ENCODE peak calls at places on chromosomes 4 and X, in six cellular contexts. One of them, this sample, is unnamed. For H3K4me1, the result is how much of the 10 kb centered on the place peaks cover.

GRCh38 chrX:2692221-2693122 is 1.4 kb downstream of the CD99 start:
- DNase-seq in HepG2: no peak
- DNase-seq in thoracic aorta: peak
- DNase-seq in MM.1S: no peak
- DNase-seq in SK-N-SH: peak
- DNase-seq in K562: peak
- DNase-seq in this sample: peak

GRCh38 chr4:117156806-117157205 is 71.4 kb upstream of the TRAM1L1 start:
- DNase-seq in K562: peak
- DNase-seq in HepG2: no peak
- DNase-seq in thoracic aorta: no peak
- DNase-seq in SK-N-SH: no peak
- DNase-seq in MM.1S: peak
- DNase-seq in this sample: peak

GRCh38 chr4:174134361-174134760 is 149.1 kb downstream of the FBXO8 start:
- DNase-seq in HepG2: no peak
- DNase-seq in K562: no peak
- DNase-seq in SK-N-SH: no peak
- DNase-seq in MM.1S: no peak
- DNase-seq in thoracic aorta: no peak
- DNase-seq in this sample: no peak

GRCh38 chrX:106932960-106933537 is 12.8 kb downstream of the CLDN2 start:
- DNase-seq in thoracic aorta: no peak
- DNase-seq in MM.1S: no peak
- DNase-seq in HepG2: no peak
- DNase-seq in K562: no peak
- DNase-seq in SK-N-SH: no peak
- DNase-seq in this sample: no peak

GRCh38 chr4:41957634-41958033 is 22.4 kb downstream of the TMEM33 start:
- DNase-seq in K562: peak
- DNase-seq in SK-N-SH: peak
- DNase-seq in thoracic aorta: no peak
- DNase-seq in HepG2: peak
- DNase-seq in MM.1S: peak
- DNase-seq in this sample: peak

GRCh38 chr4:102843273-102843672 is 15.9 kb upstream of the UBE2D3 start:
- DNase-seq in thoracic aorta: no peak
- DNase-seq in MM.1S: no peak
- DNase-seq in HepG2: no peak
- DNase-seq in SK-N-SH: no peak
- DNase-seq in K562: no peak
- DNase-seq in this sample: no peak

GRCh38 chrX:45379186-45379585 is 178.5 kb upstream of the DIPK2B start:
- DNase-seq in MM.1S: no peak
- DNase-seq in K562: no peak
- DNase-seq in HepG2: no peak
- DNase-seq in SK-N-SH: no peak
- DNase-seq in thoracic aorta: no peak
- DNase-seq in this sample: no peak

GRCh38 chrX:147550217-147550616 is 361.5 kb upstream of the FMR1 start:
- DNase-seq in K562: peak
- DNase-seq in HepG2: peak
- DNase-seq in thoracic aorta: no peak
- DNase-seq in MM.1S: peak
- DNase-seq in SK-N-SH: peak
- DNase-seq in this sample: peak

GRCh38 chrX:118975831-118976598 is 1.6 kb downstream of the LONRF3 start:
- DNase-seq in SK-N-SH: peak
- DNase-seq in K562: peak
- DNase-seq in MM.1S: no peak
- DNase-seq in thoracic aorta: peak
- DNase-seq in HepG2: peak
- DNase-seq in this sample: peak

GRCh38 chr4:83631066-83631465 is 95.2 kb downstream of the GPAT3 start:
- DNase-seq in thoracic aorta: no peak
- DNase-seq in MM.1S: no peak
- DNase-seq in K562: no peak
- DNase-seq in HepG2: no peak
- DNase-seq in SK-N-SH: no peak
- DNase-seq in this sample: no peak

GRCh38 chr4:75327804-75328512 is 186.2 kb downstream of the RCHY1 start:
- DNase-seq in K562: no peak
- DNase-seq in SK-N-SH: no peak
- DNase-seq in thoracic aorta: peak
- DNase-seq in HepG2: no peak
- DNase-seq in MM.1S: no peak
- DNase-seq in this sample: no peak

GRCh38 chr4:109302366-109303140 is at the start of gene COL25A1:
- DNase-seq in SK-N-SH: peak
- DNase-seq in HepG2: no peak
- DNase-seq in MM.1S: peak
- DNase-seq in thoracic aorta: no peak
- DNase-seq in K562: no peak
- DNase-seq in this sample: peak

GRCh38 chr4:41963105-41963504 is 18.5 kb upstream of the DCAF4L1 start:
- DNase-seq in SK-N-SH: peak
- DNase-seq in K562: peak
- DNase-seq in MM.1S: peak
- DNase-seq in HepG2: peak
- DNase-seq in thoracic aorta: no peak
- DNase-seq in this sample: peak

GRCh38 chrX:103453655-103454054 is 65.6 kb downstream of the RAB40A start:
- DNase-seq in thoracic aorta: no peak
- DNase-seq in SK-N-SH: no peak
- DNase-seq in HepG2: no peak
- DNase-seq in K562: no peak
- DNase-seq in MM.1S: no peak
- DNase-seq in this sample: peak

GRCh38 chr4:147958057-147958456 is 226.2 kb downstream of the ARHGAP10 start:
- DNase-seq in HepG2: no peak
- DNase-seq in SK-N-SH: no peak
- DNase-seq in thoracic aorta: no peak
- DNase-seq in K562: no peak
- DNase-seq in MM.1S: no peak
- DNase-seq in this sample: no peak

GRCh38 chrX:103254171-103254824 is 657 bp downstream of the TCEAL8 start:
- DNase-seq in K562: peak
- DNase-seq in HepG2: peak
- DNase-seq in MM.1S: peak
- DNase-seq in thoracic aorta: no peak
- DNase-seq in SK-N-SH: peak
- DNase-seq in this sample: peak

GRCh38 chr4:663438-664428 is 10.3 kb downstream of the ATP5ME start:
- DNase-seq in SK-N-SH: peak
- DNase-seq in MM.1S: no peak
- DNase-seq in thoracic aorta: no peak
- DNase-seq in HepG2: no peak
- DNase-seq in K562: no peak
- DNase-seq in this sample: peak

GRCh38 chr4:148052448-148052847 is 320.6 kb downstream of the ARHGAP10 start:
- DNase-seq in HepG2: no peak
- DNase-seq in thoracic aorta: no peak
- DNase-seq in MM.1S: no peak
- DNase-seq in SK-N-SH: no peak
- DNase-seq in K562: no peak
- DNase-seq in this sample: peak

GRCh38 chr4:53859305-53859704 is 205.1 kb downstream of the CHIC2 start:
- DNase-seq in HepG2: no peak
- DNase-seq in thoracic aorta: no peak
- DNase-seq in K562: no peak
- DNase-seq in SK-N-SH: no peak
- DNase-seq in MM.1S: no peak
- DNase-seq in this sample: no peak

DNA sequence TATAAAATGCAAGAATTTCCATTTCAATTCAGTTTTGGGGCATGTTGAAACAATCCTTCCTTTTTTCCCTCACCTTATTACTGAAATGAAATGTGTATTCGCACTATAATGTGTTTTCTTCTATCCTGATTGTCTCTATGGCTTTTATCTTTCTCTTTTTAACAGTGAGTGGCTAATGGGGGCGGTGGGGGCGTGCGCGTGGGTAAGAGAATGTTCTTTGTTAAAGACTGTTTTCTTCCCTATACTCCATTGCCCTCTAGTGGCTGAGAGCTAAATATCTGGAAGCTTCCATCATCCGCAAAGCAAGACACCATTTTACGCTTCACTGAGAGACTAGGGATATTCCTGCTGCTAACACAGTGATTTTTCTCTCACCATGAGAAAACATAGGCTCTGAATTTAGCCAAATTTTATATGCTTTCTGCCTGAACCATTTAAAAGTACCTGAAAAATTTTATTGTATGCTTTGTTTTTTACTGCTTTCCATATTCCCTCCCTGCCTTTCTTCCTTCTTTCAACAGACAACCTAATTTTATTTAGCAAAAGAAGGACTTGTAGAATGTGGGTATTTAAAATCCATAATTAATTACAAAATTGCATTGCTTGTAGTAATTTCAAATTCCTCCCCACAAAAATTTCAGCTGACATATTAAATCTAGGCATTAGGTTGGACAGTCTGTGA is 194.0 kb downstream of the GASK1B start:
- DNase-seq in thoracic aorta: no peak
- DNase-seq in SK-N-SH: peak
- DNase-seq in MM.1S: peak
- DNase-seq in K562: peak
- DNase-seq in HepG2: peak
- DNase-seq in this sample: peak
- H3K4me3 ChIP-seq in thoracic aorta: peak
- H3K4me3 ChIP-seq in SK-N-SH: peak
- H3K4me3 ChIP-seq in MM.1S: no peak
- H3K4me3 ChIP-seq in K562: no peak
- H3K4me3 ChIP-seq in HepG2: no peak
- H3K4me3 ChIP-seq in this sample: no peak

DNA sequence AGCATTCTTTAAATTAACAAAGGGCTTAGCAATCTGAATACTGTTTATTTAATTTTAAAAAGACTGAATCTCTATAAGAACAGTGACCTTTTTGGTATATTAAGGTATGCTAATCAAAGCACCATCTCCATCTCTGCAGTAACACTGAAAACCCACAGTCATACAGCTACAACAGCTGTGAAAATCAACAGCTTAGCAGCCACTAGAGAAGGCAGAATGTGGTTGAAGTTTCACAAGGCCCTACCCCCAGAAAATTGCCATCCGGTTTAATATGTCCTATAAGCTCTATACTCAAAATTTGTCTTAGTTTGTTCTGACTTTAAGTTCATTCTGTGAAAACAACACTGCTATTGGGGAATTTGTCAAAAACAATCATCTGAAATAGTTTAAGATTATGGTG is 128.7 kb downstream of the OPHN1 start:
- DNase-seq in HepG2: no peak
- DNase-seq in SK-N-SH: no peak
- DNase-seq in K562: no peak
- DNase-seq in MM.1S: peak
- DNase-seq in thoracic aorta: no peak
- DNase-seq in this sample: no peak
- H3K4me1 ChIP-seq in HepG2: under half
- H3K4me1 ChIP-seq in SK-N-SH: under half
- H3K4me1 ChIP-seq in K562: under half
- H3K4me1 ChIP-seq in MM.1S: under half
- H3K4me1 ChIP-seq in thoracic aorta: under half
- H3K4me1 ChIP-seq in this sample: under half

GRCh38 chr4:87032884-87033533 is 98.2 kb downstream of the AFF1 start:
- DNase-seq in MM.1S: no peak
- DNase-seq in SK-N-SH: no peak
- DNase-seq in K562: no peak
- DNase-seq in thoracic aorta: no peak
- DNase-seq in HepG2: peak
- DNase-seq in this sample: no peak

GRCh38 chr4:87030124-87030523 is 95.3 kb downstream of the AFF1 start:
- DNase-seq in K562: no peak
- DNase-seq in thoracic aorta: no peak
- DNase-seq in SK-N-SH: no peak
- DNase-seq in MM.1S: no peak
- DNase-seq in HepG2: no peak
- DNase-seq in this sample: no peak

GRCh38 chr4:87033902-87034301 is 99.1 kb downstream of the AFF1 start:
- DNase-seq in SK-N-SH: no peak
- DNase-seq in thoracic aorta: no peak
- DNase-seq in K562: no peak
- DNase-seq in HepG2: no peak
- DNase-seq in MM.1S: no peak
- DNase-seq in this sample: no peak

GRCh38 chr4:87030606-87031441 is 96.0 kb downstream of the AFF1 start:
- DNase-seq in K562: peak
- DNase-seq in MM.1S: no peak
- DNase-seq in SK-N-SH: peak
- DNase-seq in thoracic aorta: no peak
- DNase-seq in HepG2: no peak
- DNase-seq in this sample: peak

GRCh38 chr4:87031946-87032345 is 97.1 kb downstream of the AFF1 start:
- DNase-seq in thoracic aorta: no peak
- DNase-seq in SK-N-SH: no peak
- DNase-seq in MM.1S: no peak
- DNase-seq in K562: no peak
- DNase-seq in HepG2: no peak
- DNase-seq in this sample: no peak
- H3K4me3 ChIP-seq in thoracic aorta: peak
- H3K4me3 ChIP-seq in SK-N-SH: peak
- H3K4me3 ChIP-seq in MM.1S: no peak
- H3K4me3 ChIP-seq in K562: no peak
- H3K4me3 ChIP-seq in HepG2: no peak
- H3K4me3 ChIP-seq in this sample: no peak

GRCh38 chr4:7503597-7503996 is 68.9 kb upstream of the PSAPL1 start:
- DNase-seq in K562: no peak
- DNase-seq in MM.1S: no peak
- DNase-seq in HepG2: no peak
- DNase-seq in thoracic aorta: no peak
- DNase-seq in SK-N-SH: no peak
- DNase-seq in this sample: no peak

GRCh38 chr4:7507381-7507780 is 72.7 kb upstream of the PSAPL1 start:
- DNase-seq in HepG2: no peak
- DNase-seq in SK-N-SH: no peak
- DNase-seq in thoracic aorta: no peak
- DNase-seq in MM.1S: no peak
- DNase-seq in K562: no peak
- DNase-seq in this sample: no peak

GRCh38 chr4:7505116-7505900 is 70.6 kb upstream of the PSAPL1 start:
- DNase-seq in K562: no peak
- DNase-seq in SK-N-SH: no peak
- DNase-seq in MM.1S: no peak
- DNase-seq in HepG2: no peak
- DNase-seq in thoracic aorta: no peak
- DNase-seq in this sample: no peak

GRCh38 chr4:7506572-7506971 is 71.8 kb upstream of the PSAPL1 start:
- DNase-seq in HepG2: no peak
- DNase-seq in SK-N-SH: no peak
- DNase-seq in MM.1S: no peak
- DNase-seq in thoracic aorta: no peak
- DNase-seq in K562: no peak
- DNase-seq in this sample: no peak

DNA sequence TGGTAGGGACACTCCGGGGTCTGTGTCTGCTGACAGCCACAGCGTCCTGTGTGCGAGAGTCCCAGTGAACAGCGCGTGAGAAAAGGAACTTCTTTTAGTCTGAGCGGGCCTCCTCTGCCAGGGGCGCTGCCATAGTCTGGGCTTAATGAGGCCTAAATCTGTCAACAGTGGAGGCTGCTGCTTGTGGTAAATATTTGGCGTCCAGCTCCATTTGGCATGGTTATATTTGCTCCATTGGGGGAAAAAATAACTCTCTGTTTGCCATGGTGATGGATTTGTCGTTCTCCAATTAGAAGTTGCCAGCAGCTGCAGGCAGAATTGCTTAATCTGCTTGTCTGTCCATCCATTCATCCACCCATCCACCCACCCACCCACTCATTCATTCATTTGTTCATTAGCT is 71.4 kb upstream of the PSAPL1 start:
- DNase-seq in SK-N-SH: no peak
- DNase-seq in thoracic aorta: no peak
- DNase-seq in HepG2: no peak
- DNase-seq in MM.1S: no peak
- DNase-seq in K562: no peak
- DNase-seq in this sample: no peak
- H3K4me1 ChIP-seq in SK-N-SH: under half
- H3K4me1 ChIP-seq in thoracic aorta: under half
- H3K4me1 ChIP-seq in HepG2: under half
- H3K4me1 ChIP-seq in MM.1S: under half
- H3K4me1 ChIP-seq in K562: under half
- H3K4me1 ChIP-seq in this sample: under half

This sample was measured in cardiac muscle cell.